ENCODE peak calls at places on chromosome 13, in six cellular contexts. One of them, this sample, is unnamed. For H3K4me1, the result is how much of the 10 kb centered on the place peaks cover.

GRCh38 chr13:49652691-49653305 is 24.5 kb downstream of the ARL11 start:
- DNase-seq in body of pancreas: peak
- DNase-seq in CD8-positive, alpha-beta memory T cell: no peak
- DNase-seq in A549: peak
- DNase-seq in cardiac muscle cell: peak
- DNase-seq in tibial nerve: peak
- DNase-seq in this sample: no peak

GRCh38 chr13:33289966-33290365 is 4.4 kb upstream of the STARD13 start:
- DNase-seq in body of pancreas: no peak
- DNase-seq in CD8-positive, alpha-beta memory T cell: no peak
- DNase-seq in A549: no peak
- DNase-seq in cardiac muscle cell: no peak
- DNase-seq in tibial nerve: no peak
- DNase-seq in this sample: no peak

GRCh38 chr13:79745141-79745540 is 264.2 kb downstream of the NDFIP2 start:
- DNase-seq in body of pancreas: peak
- DNase-seq in CD8-positive, alpha-beta memory T cell: no peak
- DNase-seq in A549: no peak
- DNase-seq in cardiac muscle cell: no peak
- DNase-seq in tibial nerve: no peak
- DNase-seq in this sample: no peak

GRCh38 chr13:94550030-94550738 is 45.8 kb downstream of the TGDS start:
- DNase-seq in body of pancreas: no peak
- DNase-seq in CD8-positive, alpha-beta memory T cell: no peak
- DNase-seq in A549: no peak
- DNase-seq in cardiac muscle cell: peak
- DNase-seq in tibial nerve: peak
- DNase-seq in this sample: no peak

GRCh38 chr13:48600374-48601364 is 53.1 kb upstream of the CYSLTR2 start:
- DNase-seq in body of pancreas: peak
- DNase-seq in CD8-positive, alpha-beta memory T cell: no peak
- DNase-seq in A549: no peak
- DNase-seq in cardiac muscle cell: peak
- DNase-seq in tibial nerve: no peak
- DNase-seq in this sample: no peak

GRCh38 chr13:80753951-80754350 is 413.0 kb upstream of the SPRY2 start:
- DNase-seq in body of pancreas: no peak
- DNase-seq in CD8-positive, alpha-beta memory T cell: no peak
- DNase-seq in A549: no peak
- DNase-seq in cardiac muscle cell: no peak
- DNase-seq in tibial nerve: no peak
- DNase-seq in this sample: no peak

GRCh38 chr13:78657699-78658629 is 991 bp downstream of the OBI1 start:
- DNase-seq in body of pancreas: no peak
- DNase-seq in CD8-positive, alpha-beta memory T cell: no peak
- DNase-seq in A549: no peak
- DNase-seq in cardiac muscle cell: peak
- DNase-seq in tibial nerve: no peak
- DNase-seq in this sample: no peak

GRCh38 chr13:23902975-23903905 is 5.9 kb upstream of the C1QTNF9B start:
- DNase-seq in body of pancreas: no peak
- DNase-seq in CD8-positive, alpha-beta memory T cell: no peak
- DNase-seq in A549: no peak
- DNase-seq in cardiac muscle cell: no peak
- DNase-seq in tibial nerve: no peak
- DNase-seq in this sample: peak

GRCh38 chr13:23140492-23140891 is 40.3 kb upstream of the SGCG start:
- DNase-seq in body of pancreas: no peak
- DNase-seq in CD8-positive, alpha-beta memory T cell: no peak
- DNase-seq in A549: peak
- DNase-seq in cardiac muscle cell: no peak
- DNase-seq in tibial nerve: no peak
- DNase-seq in this sample: no peak

GRCh38 chr13:46232281-46232680 is 20.6 kb downstream of the LRRC63 start:
- DNase-seq in body of pancreas: no peak
- DNase-seq in CD8-positive, alpha-beta memory T cell: no peak
- DNase-seq in A549: no peak
- DNase-seq in cardiac muscle cell: peak
- DNase-seq in tibial nerve: no peak
- DNase-seq in this sample: no peak

DNA sequence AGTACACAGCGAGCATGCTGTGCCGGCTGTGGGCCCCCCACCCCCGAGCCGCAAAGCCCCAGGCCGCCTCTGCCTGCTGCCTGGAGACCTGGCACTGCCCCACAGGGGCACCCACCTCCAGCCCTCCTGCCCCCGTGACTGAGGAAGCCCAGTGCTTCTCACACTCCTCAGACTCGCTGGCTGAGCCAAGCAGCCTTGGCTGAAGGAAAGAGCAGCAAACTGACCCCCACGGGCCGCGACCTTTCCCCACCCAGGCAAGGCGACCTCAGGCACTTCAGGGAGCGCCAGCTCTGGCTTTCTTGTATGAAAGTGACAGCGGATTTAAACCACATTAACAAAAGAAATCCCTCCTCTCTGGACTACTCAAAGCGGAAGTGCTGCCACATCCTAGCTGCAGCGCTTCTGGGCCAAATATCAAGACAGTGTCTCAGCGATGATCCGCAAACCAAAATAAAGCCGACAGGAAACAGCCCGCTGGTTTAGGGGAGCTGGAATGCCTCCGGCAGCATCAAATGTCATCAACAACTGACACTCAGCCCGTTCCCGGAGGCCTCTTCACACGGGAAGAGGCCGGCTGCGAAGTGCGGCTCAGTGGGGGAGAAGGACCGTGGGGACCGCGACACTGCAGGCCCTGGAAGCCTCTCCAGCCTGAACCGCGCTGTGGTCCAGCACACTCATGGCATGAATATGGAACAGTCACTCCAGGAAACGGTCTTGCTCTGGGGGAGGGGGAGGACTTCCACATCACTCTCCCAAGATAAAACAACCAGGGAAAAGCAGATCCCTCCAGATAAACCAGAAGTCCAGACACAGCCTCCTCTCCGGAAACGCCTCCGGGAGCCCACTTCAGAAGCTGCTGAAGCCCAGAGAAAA is 1.5 kb downstream of the RASA3 start:
- DNase-seq in body of pancreas: no peak
- DNase-seq in CD8-positive, alpha-beta memory T cell: peak
- DNase-seq in A549: peak
- DNase-seq in cardiac muscle cell: peak
- DNase-seq in tibial nerve: peak
- DNase-seq in this sample: peak
- H3K4me1 ChIP-seq in body of pancreas: under half
- H3K4me1 ChIP-seq in CD8-positive, alpha-beta memory T cell: half or more
- H3K4me1 ChIP-seq in A549: under half
- H3K4me1 ChIP-seq in cardiac muscle cell: under half
- H3K4me1 ChIP-seq in tibial nerve: under half
- H3K4me1 ChIP-seq in this sample: half or more

GRCh38 chr13:98141091-98141490 is 1.8 kb upstream of the FARP1 start:
- DNase-seq in body of pancreas: no peak
- DNase-seq in CD8-positive, alpha-beta memory T cell: no peak
- DNase-seq in A549: no peak
- DNase-seq in cardiac muscle cell: no peak
- DNase-seq in tibial nerve: no peak
- DNase-seq in this sample: no peak

GRCh38 chr13:98143157-98143553 is 261 bp downstream of the FARP1 start:
- DNase-seq in body of pancreas: no peak
- DNase-seq in CD8-positive, alpha-beta memory T cell: no peak
- DNase-seq in A549: no peak
- DNase-seq in cardiac muscle cell: no peak
- DNase-seq in tibial nerve: no peak
- DNase-seq in this sample: peak

GRCh38 chr13:98141509-98141908 is 1.4 kb upstream of the FARP1 start:
- DNase-seq in body of pancreas: no peak
- DNase-seq in CD8-positive, alpha-beta memory T cell: no peak
- DNase-seq in A549: no peak
- DNase-seq in cardiac muscle cell: no peak
- DNase-seq in tibial nerve: no peak
- DNase-seq in this sample: no peak

GRCh38 chr13:98142427-98143156 is at the start of gene FARP1:
- DNase-seq in body of pancreas: peak
- DNase-seq in CD8-positive, alpha-beta memory T cell: peak
- DNase-seq in A549: peak
- DNase-seq in cardiac muscle cell: peak
- DNase-seq in tibial nerve: peak
- DNase-seq in this sample: peak

GRCh38 chr13:98141938-98142426 is 912 bp upstream of the FARP1 start:
- DNase-seq in body of pancreas: peak
- DNase-seq in CD8-positive, alpha-beta memory T cell: no peak
- DNase-seq in A549: no peak
- DNase-seq in cardiac muscle cell: peak
- DNase-seq in tibial nerve: no peak
- DNase-seq in this sample: no peak
- H3K27ac ChIP-seq in body of pancreas: peak
- H3K27ac ChIP-seq in CD8-positive, alpha-beta memory T cell: no peak
- H3K27ac ChIP-seq in A549: peak
- H3K27ac ChIP-seq in cardiac muscle cell: no peak
- H3K27ac ChIP-seq in tibial nerve: no peak
- H3K27ac ChIP-seq in this sample: peak

GRCh38 chr13:110105136-110105535 is 201.8 kb downstream of the COL4A1 start:
- DNase-seq in body of pancreas: no peak
- DNase-seq in CD8-positive, alpha-beta memory T cell: no peak
- DNase-seq in A549: no peak
- DNase-seq in cardiac muscle cell: no peak
- DNase-seq in tibial nerve: no peak
- DNase-seq in this sample: no peak
- H3K4me1 ChIP-seq in body of pancreas: under half
- H3K4me1 ChIP-seq in CD8-positive, alpha-beta memory T cell: under half
- H3K4me1 ChIP-seq in A549: under half
- H3K4me1 ChIP-seq in cardiac muscle cell: under half
- H3K4me1 ChIP-seq in tibial nerve: under half
- H3K4me1 ChIP-seq in this sample: under half

DNA sequence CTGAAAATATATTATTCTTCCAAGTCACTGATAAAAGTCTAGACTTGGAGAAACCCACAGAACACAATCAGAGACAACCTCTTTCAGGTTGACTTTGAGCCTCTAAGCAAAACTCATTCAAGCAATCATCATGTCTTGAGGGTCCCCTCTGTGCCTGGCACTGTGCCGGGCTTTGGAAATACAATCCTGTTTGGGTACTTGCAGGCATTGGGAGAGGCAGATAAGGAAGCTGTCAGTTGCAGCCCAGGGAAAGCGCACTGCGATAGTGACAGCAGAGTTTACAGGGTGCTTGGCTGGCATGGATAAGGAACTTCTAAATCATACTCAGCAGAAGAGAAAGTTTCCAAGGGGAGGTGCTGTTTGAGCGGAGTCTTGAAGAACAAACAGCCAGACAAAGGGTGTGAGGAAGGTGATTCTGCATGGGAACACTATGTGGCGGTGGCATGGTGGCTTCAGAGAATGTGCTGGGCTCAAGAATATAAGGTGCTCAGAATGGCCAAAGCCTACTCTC is 9.1 kb downstream of the SERP2 start:
- DNase-seq in body of pancreas: no peak
- DNase-seq in CD8-positive, alpha-beta memory T cell: no peak
- DNase-seq in A549: no peak
- DNase-seq in cardiac muscle cell: no peak
- DNase-seq in tibial nerve: no peak
- DNase-seq in this sample: no peak
- H3K27ac ChIP-seq in body of pancreas: no peak
- H3K27ac ChIP-seq in CD8-positive, alpha-beta memory T cell: no peak
- H3K27ac ChIP-seq in A549: no peak
- H3K27ac ChIP-seq in cardiac muscle cell: peak
- H3K27ac ChIP-seq in tibial nerve: no peak
- H3K27ac ChIP-seq in this sample: no peak

GRCh38 chr13:43300817-43301216 is 277.4 kb downstream of the DNAJC15 start:
- DNase-seq in body of pancreas: no peak
- DNase-seq in CD8-positive, alpha-beta memory T cell: no peak
- DNase-seq in A549: no peak
- DNase-seq in cardiac muscle cell: peak
- DNase-seq in tibial nerve: no peak
- DNase-seq in this sample: no peak
- H3K4me1 ChIP-seq in body of pancreas: under half
- H3K4me1 ChIP-seq in CD8-positive, alpha-beta memory T cell: under half
- H3K4me1 ChIP-seq in A549: under half
- H3K4me1 ChIP-seq in cardiac muscle cell: under half
- H3K4me1 ChIP-seq in tibial nerve: under half
- H3K4me1 ChIP-seq in this sample: under half

DNA sequence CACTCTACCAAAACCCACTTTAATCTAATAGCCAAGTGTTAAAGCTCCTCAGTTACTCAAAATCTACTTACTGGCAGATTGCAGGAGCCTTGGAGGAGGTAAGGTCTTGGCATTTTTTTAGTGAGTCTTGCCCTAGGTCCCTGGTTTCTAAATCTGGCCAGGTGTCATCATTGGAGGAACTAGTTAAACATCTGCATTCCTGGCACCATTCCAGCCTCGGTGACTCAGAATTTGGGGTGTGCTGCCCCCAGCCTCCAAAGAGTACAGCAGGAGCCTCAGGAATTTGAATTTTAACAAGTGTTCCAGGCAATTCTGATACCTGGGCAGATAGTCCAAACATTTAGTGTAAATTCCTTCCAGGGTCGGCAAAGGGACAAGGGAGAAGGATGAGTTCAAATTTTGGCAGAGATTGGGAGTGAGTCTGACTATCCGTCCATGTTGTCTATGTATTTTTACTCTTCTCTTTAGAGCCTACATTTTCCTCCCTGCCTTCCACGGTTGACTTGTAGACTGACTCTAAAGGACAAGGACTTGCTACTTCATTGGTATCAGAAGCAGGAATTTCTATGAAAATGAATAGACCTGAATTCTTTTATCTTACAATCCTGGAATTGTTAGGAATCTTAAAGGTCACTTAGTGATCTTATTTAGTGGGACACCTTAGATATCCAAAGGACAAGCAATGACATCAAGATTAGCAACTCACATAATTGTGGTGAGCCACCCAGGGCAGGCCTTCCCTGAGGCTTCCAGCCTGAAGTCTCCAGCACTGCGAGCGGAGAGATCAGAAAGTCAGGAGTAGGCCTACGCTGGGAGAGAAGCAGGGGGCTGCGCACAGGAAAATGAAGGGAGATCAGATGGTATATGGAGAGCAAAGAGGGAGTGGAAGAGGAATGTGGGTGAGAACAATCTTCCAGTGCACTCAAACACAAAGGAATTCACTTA is 37.6 kb downstream of the KLF5 start:
- DNase-seq in body of pancreas: no peak
- DNase-seq in CD8-positive, alpha-beta memory T cell: no peak
- DNase-seq in A549: peak
- DNase-seq in cardiac muscle cell: no peak
- DNase-seq in tibial nerve: no peak
- DNase-seq in this sample: peak
- H3K27ac ChIP-seq in body of pancreas: no peak
- H3K27ac ChIP-seq in CD8-positive, alpha-beta memory T cell: no peak
- H3K27ac ChIP-seq in A549: peak
- H3K27ac ChIP-seq in cardiac muscle cell: no peak
- H3K27ac ChIP-seq in tibial nerve: no peak
- H3K27ac ChIP-seq in this sample: no peak

This sample was measured in kidney.